ENCODE peak calls at places on chromosomes 2 and 18, in six cellular contexts. N, F, M, B, D and C are unnamed samples.
A peak's percentile ranks its signal among the peaks of the same experiment; 100 is the strongest.

GRCh38 chr18:34707670-34708069 is 2.4 kb upstream of the DTNA start:
- DNase-seq in M (no peak), B (peak; percentile 67), D (peak; percentile 56), F (no peak), N (no peak), C (no peak)

GRCh38 chr2:197883354-197884032 is 79.1 kb downstream of the PLCL1 start:
- DNase-seq in N (no peak), M (no peak), B (no peak), F (no peak), D (no peak), C (no peak)

GRCh38 chr2:53632714-53633113 is 134.9 kb upstream of the CHAC2 start:
- DNase-seq in D (no peak), N (no peak), F (no peak), M (no peak), B (no peak), C (no peak)

GRCh38 chr2:227292314-227292713 is 32.7 kb upstream of the MFF start:
- DNase-seq in D (no peak), N (no peak), F (no peak), B (no peak), M (no peak), C (no peak)

GRCh38 chr2:223760838-223761502 is 76.4 kb downstream of the AP1S3 start:
- DNase-seq in D (no peak), B (peak; percentile 83), F (no peak), N (peak; percentile 80), M (peak; percentile 20), C (no peak)

GRCh38 chr2:152432206-152432653 is 97.3 kb downstream of the FMNL2 start:
- DNase-seq in B (no peak), N (no peak), M (no peak), F (no peak), D (no peak), C (no peak)

GRCh38 chr2:229416116-229416694 is 145.1 kb upstream of the PID1 start:
- DNase-seq in M (no peak), D (peak; percentile 94), B (no peak), F (peak; percentile 50), N (no peak), C (no peak)

GRCh38 chr2:140580799-140581198 is 1550.0 kb downstream of the LRP1B start:
- DNase-seq in N (no peak), B (no peak), M (peak; percentile 6), F (no peak), D (no peak), C (no peak)

GRCh38 chr2:218046234-218046633 is 22.8 kb upstream of the RUFY4 start:
- DNase-seq in D (no peak), N (no peak), M (no peak), B (no peak), F (no peak), C (no peak)

GRCh38 chr18:12048010-12048826 is 45.4 kb upstream of the ANKRD62 start:
- DNase-seq in D (no peak), B (no peak), N (no peak), F (no peak), M (no peak), C (no peak)

GRCh38 chr18:36714476-36714875 is 114.3 kb downstream of the TPGS2 start:
- DNase-seq in F (no peak), N (no peak), M (no peak), D (no peak), B (no peak), C (no peak)
- TF ChIP-seq CTCF in F (no peak), N (no peak), M (no peak), D (no peak), B (no peak), C (no peak)

GRCh38 chr2:3492951-3493609 is 26.3 kb downstream of the ADI1 start:
- DNase-seq in N (no peak), M (peak; percentile 37), B (no peak), F (no peak), D (peak; percentile 62), C (no peak)
- TF ChIP-seq CTCF in N (no peak), M (no peak), B (no peak), F (no peak), D (no peak), C (no peak)

GRCh38 chr2:14638488-14638887 is 6.0 kb downstream of the LRATD1 start:
- DNase-seq in D (no peak), M (no peak), F (no peak), B (no peak), N (no peak), C (no peak)

GRCh38 chr2:14641116-14641515 is 8.6 kb downstream of the LRATD1 start:
- DNase-seq in M (no peak), N (no peak), F (no peak), B (no peak), D (no peak), C (no peak)

GRCh38 chr2:14647714-14648113 is 15.2 kb downstream of the LRATD1 start:
- DNase-seq in D (no peak), B (no peak), F (no peak), N (no peak), M (no peak), C (no peak)

DNA sequence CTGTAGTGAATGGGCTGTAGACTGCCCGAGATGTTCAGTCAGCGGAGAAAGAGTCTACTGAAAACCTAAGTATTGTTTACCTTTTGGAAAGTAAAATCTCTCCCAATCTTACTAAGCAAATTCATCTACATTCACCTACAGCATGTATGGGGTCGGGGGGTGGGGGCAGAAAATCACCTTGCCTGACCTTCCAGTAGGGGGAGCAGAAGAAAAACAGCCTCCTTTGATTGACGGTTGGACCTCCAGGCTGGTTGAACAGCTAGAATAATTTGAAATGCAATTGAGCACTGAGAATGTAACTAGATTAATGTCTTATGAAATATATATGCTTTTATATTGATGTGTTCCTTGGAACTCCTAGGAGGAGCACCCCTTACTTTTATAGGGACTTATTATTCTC is 10.0 kb downstream of the LRATD1 start:
- DNase-seq in F (no peak), M (no peak), B (no peak), D (no peak), N (no peak), C (no peak)
- TF ChIP-seq CTCF in F (no peak), M (peak; percentile 38), B (no peak), D (no peak), N (no peak), C (no peak)

DNA sequence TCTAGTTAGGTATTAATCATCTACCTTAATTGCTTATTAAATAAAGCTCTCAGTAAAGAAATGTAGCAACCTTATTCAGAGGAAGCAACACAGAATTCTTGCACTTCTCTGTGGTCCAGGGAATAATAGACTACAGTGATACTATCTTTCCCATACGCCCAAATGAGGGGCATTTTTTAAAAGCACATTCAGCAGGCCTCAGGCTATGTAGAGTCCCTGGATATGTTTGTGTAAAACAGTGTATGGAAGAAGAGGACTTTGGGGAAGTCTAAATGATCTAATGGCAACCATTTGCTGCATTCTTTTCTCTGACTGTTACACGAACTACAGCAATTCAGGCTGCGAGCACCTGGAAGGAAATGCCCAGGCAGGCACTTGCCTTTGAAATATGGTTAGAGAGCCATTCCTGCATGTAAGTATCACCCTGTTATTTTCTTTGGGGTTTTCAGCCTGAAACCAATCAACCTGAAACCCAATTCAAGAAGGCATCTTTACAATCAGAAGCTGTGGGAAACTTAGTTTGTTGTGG is 1814.7 kb upstream of the CELF4 start:
- DNase-seq in F (no peak), N (no peak), B (no peak), M (no peak), D (no peak), C (no peak)
- TF ChIP-seq CTCF in F (no peak), N (no peak), B (no peak), M (no peak), D (no peak), C (no peak)

GRCh38 chr2:1588994-1589611 is 155.2 kb downstream of the PXDN start:
- DNase-seq in D (no peak), F (no peak), M (no peak), B (no peak), N (no peak), C (no peak)
- TF ChIP-seq CTCF in D (no peak), F (no peak), M (peak; percentile 31), B (no peak), N (no peak), C (no peak)

DNA sequence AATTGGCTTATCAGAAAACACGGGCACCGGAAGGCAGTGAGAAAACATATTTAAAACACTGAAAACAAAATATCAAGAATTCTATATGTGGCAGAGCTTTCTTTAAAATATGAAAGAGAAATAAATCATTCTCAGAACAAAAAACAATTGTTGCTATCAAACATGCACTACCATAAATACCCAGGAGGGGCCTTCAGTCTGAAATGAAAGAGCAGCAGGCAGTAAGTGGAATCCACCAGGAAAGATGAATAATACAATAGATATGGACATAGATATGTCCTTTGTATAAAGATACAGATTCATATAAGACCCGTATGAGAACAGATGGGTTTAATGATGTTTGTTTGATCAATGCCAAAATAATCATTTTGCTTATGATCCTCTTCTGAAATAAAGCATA is 142.0 kb downstream of the TMEM18 start:
- DNase-seq in D (no peak), M (no peak), F (no peak), N (no peak), B (peak; percentile 22), C (no peak)
- TF ChIP-seq CTCF in D (no peak), M (peak; percentile 19), F (no peak), N (no peak), B (peak; percentile 27), C (no peak)

DNA sequence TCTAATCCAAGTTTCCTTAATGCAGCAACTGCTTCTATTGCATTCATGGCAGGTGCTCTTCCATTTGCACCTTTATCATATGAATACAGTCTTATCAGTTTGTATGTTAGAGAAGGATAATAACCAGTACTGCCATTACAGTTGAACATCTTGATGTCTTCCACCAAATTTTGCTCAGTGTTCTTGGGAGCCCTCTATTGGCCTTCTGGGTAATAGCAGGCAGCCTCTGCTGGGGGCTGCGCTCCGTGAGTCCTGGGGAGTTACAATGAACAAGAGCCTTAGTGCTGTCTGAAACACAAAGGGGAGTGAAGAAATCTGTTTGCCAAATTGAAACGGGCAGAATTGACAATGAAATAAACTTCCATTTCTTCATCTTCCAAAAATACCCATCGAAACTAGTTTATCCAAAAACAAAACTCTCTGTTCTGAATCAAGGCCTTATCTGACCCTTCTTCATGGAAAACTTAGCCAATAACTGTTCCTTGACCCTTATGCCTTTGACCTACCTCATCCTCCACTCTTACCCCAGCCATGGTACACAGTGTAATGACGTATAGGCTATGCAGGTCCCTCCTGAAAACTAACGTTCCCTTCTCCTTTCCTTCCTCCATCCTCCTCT is 79.9 kb downstream of the ALK start:
- DNase-seq in N (no peak), F (no peak), M (peak; percentile 60), B (peak; percentile 45), D (no peak), C (no peak)
- TF ChIP-seq CTCF in N (peak; percentile 81), F (peak; percentile 56), M (peak; percentile 96), B (peak; percentile 86), D (peak; percentile 69), C (no peak)